ENCODE peak calls at places on chromosomes 3 and 15, in eight cellular contexts. One of them, this sample, is unnamed.

GRCh38 chr15:40256642-40257235 is 17.9 kb downstream of the PAK6 start:
- DNase-seq in naive thymus-derived CD4-positive, alpha-beta T cell: no peak
- DNase-seq in nucleus accumbens: no peak
- DNase-seq in NAMALWA: no peak
- DNase-seq in activated naive CD4-positive, alpha-beta T cell treated with anti-CD3 and anti-CD28 coated beads, Interleukin-2, amount 50 U/mL, for 16 hours: no peak
- DNase-seq in A549: no peak
- DNase-seq in BJ: no peak
- DNase-seq in cardiac fibroblast: peak
- DNase-seq in this sample: no peak

GRCh38 chr15:64150236-64150578 is 1.3 kb upstream of the SNX22 start:
- DNase-seq in naive thymus-derived CD4-positive, alpha-beta T cell: no peak
- DNase-seq in nucleus accumbens: no peak
- DNase-seq in NAMALWA: no peak
- DNase-seq in activated naive CD4-positive, alpha-beta T cell treated with anti-CD3 and anti-CD28 coated beads, Interleukin-2, amount 50 U/mL, for 16 hours: no peak
- DNase-seq in A549: no peak
- DNase-seq in BJ: no peak
- DNase-seq in cardiac fibroblast: no peak
- DNase-seq in this sample: no peak

GRCh38 chr15:78244101-78244500 is 9.7 kb upstream of the ACSBG1 start:
- DNase-seq in naive thymus-derived CD4-positive, alpha-beta T cell: no peak
- DNase-seq in nucleus accumbens: no peak
- DNase-seq in NAMALWA: no peak
- DNase-seq in activated naive CD4-positive, alpha-beta T cell treated with anti-CD3 and anti-CD28 coated beads, Interleukin-2, amount 50 U/mL, for 16 hours: no peak
- DNase-seq in A549: no peak
- DNase-seq in BJ: no peak
- DNase-seq in cardiac fibroblast: no peak
- DNase-seq in this sample: no peak

GRCh38 chr3:43953814-43954241 is 263.1 kb downstream of the ABHD5 start:
- DNase-seq in naive thymus-derived CD4-positive, alpha-beta T cell: no peak
- DNase-seq in nucleus accumbens: no peak
- DNase-seq in NAMALWA: no peak
- DNase-seq in activated naive CD4-positive, alpha-beta T cell treated with anti-CD3 and anti-CD28 coated beads, Interleukin-2, amount 50 U/mL, for 16 hours: no peak
- DNase-seq in A549: peak
- DNase-seq in BJ: no peak
- DNase-seq in cardiac fibroblast: peak
- DNase-seq in this sample: peak

GRCh38 chr3:182259579-182259978 is 533.7 kb upstream of the ATP11B start:
- DNase-seq in naive thymus-derived CD4-positive, alpha-beta T cell: no peak
- DNase-seq in nucleus accumbens: peak
- DNase-seq in NAMALWA: no peak
- DNase-seq in activated naive CD4-positive, alpha-beta T cell treated with anti-CD3 and anti-CD28 coated beads, Interleukin-2, amount 50 U/mL, for 16 hours: no peak
- DNase-seq in A549: no peak
- DNase-seq in BJ: no peak
- DNase-seq in cardiac fibroblast: peak
- DNase-seq in this sample: no peak

GRCh38 chr3:47441796-47442551 is 33.8 kb downstream of the SCAP start:
- DNase-seq in naive thymus-derived CD4-positive, alpha-beta T cell: no peak
- DNase-seq in nucleus accumbens: no peak
- DNase-seq in NAMALWA: no peak
- DNase-seq in activated naive CD4-positive, alpha-beta T cell treated with anti-CD3 and anti-CD28 coated beads, Interleukin-2, amount 50 U/mL, for 16 hours: no peak
- DNase-seq in A549: no peak
- DNase-seq in BJ: no peak
- DNase-seq in cardiac fibroblast: no peak
- DNase-seq in this sample: no peak

GRCh38 chr3:128152419-128153155 is 694 bp upstream of the EEFSEC start:
- DNase-seq in naive thymus-derived CD4-positive, alpha-beta T cell: no peak
- DNase-seq in nucleus accumbens: no peak
- DNase-seq in NAMALWA: no peak
- DNase-seq in activated naive CD4-positive, alpha-beta T cell treated with anti-CD3 and anti-CD28 coated beads, Interleukin-2, amount 50 U/mL, for 16 hours: no peak
- DNase-seq in A549: peak
- DNase-seq in BJ: no peak
- DNase-seq in cardiac fibroblast: no peak
- DNase-seq in this sample: no peak

GRCh38 chr3:69388241-69388640 is 2.4 kb upstream of the FRMD4B start:
- DNase-seq in naive thymus-derived CD4-positive, alpha-beta T cell: no peak
- DNase-seq in nucleus accumbens: no peak
- DNase-seq in NAMALWA: no peak
- DNase-seq in activated naive CD4-positive, alpha-beta T cell treated with anti-CD3 and anti-CD28 coated beads, Interleukin-2, amount 50 U/mL, for 16 hours: no peak
- DNase-seq in A549: no peak
- DNase-seq in BJ: no peak
- DNase-seq in cardiac fibroblast: no peak
- DNase-seq in this sample: no peak

GRCh38 chr3:112096176-112096575 is 10.0 kb downstream of the C3orf52 start:
- DNase-seq in naive thymus-derived CD4-positive, alpha-beta T cell: no peak
- DNase-seq in nucleus accumbens: no peak
- DNase-seq in NAMALWA: no peak
- DNase-seq in activated naive CD4-positive, alpha-beta T cell treated with anti-CD3 and anti-CD28 coated beads, Interleukin-2, amount 50 U/mL, for 16 hours: no peak
- DNase-seq in A549: no peak
- DNase-seq in BJ: no peak
- DNase-seq in cardiac fibroblast: no peak
- DNase-seq in this sample: no peak

GRCh38 chr3:55885721-55886120 is 398.6 kb upstream of the WNT5A start:
- DNase-seq in naive thymus-derived CD4-positive, alpha-beta T cell: no peak
- DNase-seq in nucleus accumbens: no peak
- DNase-seq in NAMALWA: no peak
- DNase-seq in activated naive CD4-positive, alpha-beta T cell treated with anti-CD3 and anti-CD28 coated beads, Interleukin-2, amount 50 U/mL, for 16 hours: no peak
- DNase-seq in A549: no peak
- DNase-seq in BJ: peak
- DNase-seq in cardiac fibroblast: no peak
- DNase-seq in this sample: peak

GRCh38 chr3:36893137-36893557 is 51.7 kb downstream of the TRANK1 start:
- DNase-seq in naive thymus-derived CD4-positive, alpha-beta T cell: peak
- DNase-seq in nucleus accumbens: no peak
- DNase-seq in NAMALWA: peak
- DNase-seq in activated naive CD4-positive, alpha-beta T cell treated with anti-CD3 and anti-CD28 coated beads, Interleukin-2, amount 50 U/mL, for 16 hours: no peak
- DNase-seq in A549: peak
- DNase-seq in BJ: peak
- DNase-seq in cardiac fibroblast: peak
- DNase-seq in this sample: no peak

GRCh38 chr15:82371649-82372048 is 22.4 kb upstream of the GOLGA6L10 start:
- DNase-seq in naive thymus-derived CD4-positive, alpha-beta T cell: no peak
- DNase-seq in nucleus accumbens: no peak
- DNase-seq in NAMALWA: no peak
- DNase-seq in activated naive CD4-positive, alpha-beta T cell treated with anti-CD3 and anti-CD28 coated beads, Interleukin-2, amount 50 U/mL, for 16 hours: no peak
- DNase-seq in A549: no peak
- DNase-seq in BJ: no peak
- DNase-seq in cardiac fibroblast: no peak
- DNase-seq in this sample: no peak

GRCh38 chr3:108391917-108392585 is 95.7 kb downstream of the HHLA2 start:
- DNase-seq in naive thymus-derived CD4-positive, alpha-beta T cell: no peak
- DNase-seq in nucleus accumbens: no peak
- DNase-seq in NAMALWA: no peak
- DNase-seq in activated naive CD4-positive, alpha-beta T cell treated with anti-CD3 and anti-CD28 coated beads, Interleukin-2, amount 50 U/mL, for 16 hours: no peak
- DNase-seq in A549: no peak
- DNase-seq in BJ: no peak
- DNase-seq in cardiac fibroblast: peak
- DNase-seq in this sample: no peak

GRCh38 chr3:2137651-2138050 is 39.0 kb downstream of the CNTN4 start:
- DNase-seq in naive thymus-derived CD4-positive, alpha-beta T cell: no peak
- DNase-seq in nucleus accumbens: no peak
- DNase-seq in NAMALWA: no peak
- DNase-seq in activated naive CD4-positive, alpha-beta T cell treated with anti-CD3 and anti-CD28 coated beads, Interleukin-2, amount 50 U/mL, for 16 hours: no peak
- DNase-seq in A549: no peak
- DNase-seq in BJ: no peak
- DNase-seq in cardiac fibroblast: no peak
- DNase-seq in this sample: no peak

GRCh38 chr15:98658831-98659699 is 10.7 kb downstream of the IGF1R start:
- DNase-seq in naive thymus-derived CD4-positive, alpha-beta T cell: peak
- DNase-seq in nucleus accumbens: no peak
- DNase-seq in NAMALWA: peak
- DNase-seq in activated naive CD4-positive, alpha-beta T cell treated with anti-CD3 and anti-CD28 coated beads, Interleukin-2, amount 50 U/mL, for 16 hours: no peak
- DNase-seq in A549: peak
- DNase-seq in BJ: no peak
- DNase-seq in cardiac fibroblast: peak
- DNase-seq in this sample: no peak

GRCh38 chr3:148924572-148924971 is 59.5 kb downstream of the CPA3 start:
- DNase-seq in naive thymus-derived CD4-positive, alpha-beta T cell: no peak
- DNase-seq in nucleus accumbens: no peak
- DNase-seq in NAMALWA: no peak
- DNase-seq in activated naive CD4-positive, alpha-beta T cell treated with anti-CD3 and anti-CD28 coated beads, Interleukin-2, amount 50 U/mL, for 16 hours: no peak
- DNase-seq in A549: no peak
- DNase-seq in BJ: peak
- DNase-seq in cardiac fibroblast: peak
- DNase-seq in this sample: no peak

GRCh38 chr15:73650387-73651126 is 17.4 kb upstream of the NPTN start:
- DNase-seq in naive thymus-derived CD4-positive, alpha-beta T cell: no peak
- DNase-seq in nucleus accumbens: no peak
- DNase-seq in NAMALWA: no peak
- DNase-seq in activated naive CD4-positive, alpha-beta T cell treated with anti-CD3 and anti-CD28 coated beads, Interleukin-2, amount 50 U/mL, for 16 hours: no peak
- DNase-seq in A549: no peak
- DNase-seq in BJ: peak
- DNase-seq in cardiac fibroblast: peak
- DNase-seq in this sample: no peak

GRCh38 chr3:42020681-42021307 is 58.9 kb upstream of the ULK4 start:
- DNase-seq in naive thymus-derived CD4-positive, alpha-beta T cell: no peak
- DNase-seq in nucleus accumbens: no peak
- DNase-seq in NAMALWA: no peak
- DNase-seq in activated naive CD4-positive, alpha-beta T cell treated with anti-CD3 and anti-CD28 coated beads, Interleukin-2, amount 50 U/mL, for 16 hours: no peak
- DNase-seq in A549: peak
- DNase-seq in BJ: no peak
- DNase-seq in cardiac fibroblast: peak
- DNase-seq in this sample: no peak

GRCh38 chr15:65285291-65286068 is 1.2 kb downstream of the PARP16 start:
- DNase-seq in naive thymus-derived CD4-positive, alpha-beta T cell: no peak
- DNase-seq in nucleus accumbens: no peak
- DNase-seq in NAMALWA: no peak
- DNase-seq in activated naive CD4-positive, alpha-beta T cell treated with anti-CD3 and anti-CD28 coated beads, Interleukin-2, amount 50 U/mL, for 16 hours: no peak
- DNase-seq in A549: no peak
- DNase-seq in BJ: no peak
- DNase-seq in cardiac fibroblast: no peak
- DNase-seq in this sample: no peak

GRCh38 chr3:190596341-190597285 is 82.7 kb downstream of the IL1RAP start:
- DNase-seq in naive thymus-derived CD4-positive, alpha-beta T cell: no peak
- DNase-seq in nucleus accumbens: no peak
- DNase-seq in NAMALWA: no peak
- DNase-seq in activated naive CD4-positive, alpha-beta T cell treated with anti-CD3 and anti-CD28 coated beads, Interleukin-2, amount 50 U/mL, for 16 hours: no peak
- DNase-seq in A549: no peak
- DNase-seq in BJ: no peak
- DNase-seq in cardiac fibroblast: no peak
- DNase-seq in this sample: no peak

GRCh38 chr3:64945171-64945684 is 257.4 kb upstream of the ADAMTS9 start:
- DNase-seq in naive thymus-derived CD4-positive, alpha-beta T cell: no peak
- DNase-seq in nucleus accumbens: no peak
- DNase-seq in NAMALWA: no peak
- DNase-seq in activated naive CD4-positive, alpha-beta T cell treated with anti-CD3 and anti-CD28 coated beads, Interleukin-2, amount 50 U/mL, for 16 hours: no peak
- DNase-seq in A549: no peak
- DNase-seq in BJ: no peak
- DNase-seq in cardiac fibroblast: peak
- DNase-seq in this sample: no peak

GRCh38 chr3:156024904-156025303 is 95.5 kb upstream of the KCNAB1 start:
- DNase-seq in naive thymus-derived CD4-positive, alpha-beta T cell: no peak
- DNase-seq in nucleus accumbens: no peak
- DNase-seq in NAMALWA: no peak
- DNase-seq in activated naive CD4-positive, alpha-beta T cell treated with anti-CD3 and anti-CD28 coated beads, Interleukin-2, amount 50 U/mL, for 16 hours: no peak
- DNase-seq in A549: peak
- DNase-seq in BJ: no peak
- DNase-seq in cardiac fibroblast: peak
- DNase-seq in this sample: no peak

GRCh38 chr15:58279106-58279505 is 140.9 kb downstream of the AQP9 start:
- DNase-seq in naive thymus-derived CD4-positive, alpha-beta T cell: no peak
- DNase-seq in nucleus accumbens: no peak
- DNase-seq in NAMALWA: no peak
- DNase-seq in activated naive CD4-positive, alpha-beta T cell treated with anti-CD3 and anti-CD28 coated beads, Interleukin-2, amount 50 U/mL, for 16 hours: no peak
- DNase-seq in A549: no peak
- DNase-seq in BJ: no peak
- DNase-seq in cardiac fibroblast: no peak
- DNase-seq in this sample: no peak

GRCh38 chr3:149319750-149320149 is 13.7 kb downstream of the TM4SF18 start:
- DNase-seq in naive thymus-derived CD4-positive, alpha-beta T cell: no peak
- DNase-seq in nucleus accumbens: no peak
- DNase-seq in NAMALWA: no peak
- DNase-seq in activated naive CD4-positive, alpha-beta T cell treated with anti-CD3 and anti-CD28 coated beads, Interleukin-2, amount 50 U/mL, for 16 hours: no peak
- DNase-seq in A549: no peak
- DNase-seq in BJ: no peak
- DNase-seq in cardiac fibroblast: no peak
- DNase-seq in this sample: peak

GRCh38 chr3:72533584-72534473 is 314.4 kb downstream of the SHQ1 start:
- DNase-seq in naive thymus-derived CD4-positive, alpha-beta T cell: no peak
- DNase-seq in nucleus accumbens: no peak
- DNase-seq in NAMALWA: no peak
- DNase-seq in activated naive CD4-positive, alpha-beta T cell treated with anti-CD3 and anti-CD28 coated beads, Interleukin-2, amount 50 U/mL, for 16 hours: no peak
- DNase-seq in A549: no peak
- DNase-seq in BJ: no peak
- DNase-seq in cardiac fibroblast: no peak
- DNase-seq in this sample: no peak